ENCODE peak calls at places on chromosomes 4 and X, in six cellular contexts. I is activated CD8-positive, alpha-beta memory T cell treated with anti-CD3 and anti-CD28 coated beads for 1 hour; D is choroid plexus epithelial cell; F is CD4-positive, alpha-beta memory T cell; T is osteoblast; V is stromal cell of bone marrow. U is an unnamed sample.

GRCh38 chr4:53515076-53515475 is 76.2 kb downstream of the LNX1 start:
- DNase-seq in F (no peak), I (no peak), V (peak; percentile 27), D (no peak), T (no peak), U (no peak)

GRCh38 chrX:148535639-148536038 is 35.2 kb downstream of the AFF2 start:
- DNase-seq in V (no peak), I (no peak), D (no peak), T (no peak), F (no peak), U (no peak)

GRCh38 chr4:31741321-31741720 is 1021.2 kb downstream of the PCDH7 start:
- DNase-seq in T (no peak), I (no peak), V (no peak), D (peak; percentile 13), F (no peak), U (no peak)

GRCh38 chr4:92234393-92235176 is 69.2 kb upstream of the GRID2 start:
- DNase-seq in I (no peak), D (peak; percentile 99), F (no peak), T (peak; percentile 32), V (peak; percentile 92), U (no peak)

GRCh38 chr4:155703486-155704227 is 37.0 kb downstream of the GUCY1A1 start:
- DNase-seq in T (no peak), F (no peak), D (no peak), I (no peak), V (peak; percentile 13), U (no peak)

GRCh38 chr4:94523617-94524016 is 71.9 kb downstream of the PDLIM5 start:
- DNase-seq in F (no peak), I (no peak), T (no peak), V (no peak), D (peak; percentile 78), U (no peak)

GRCh38 chr4:87524456-87524855 is 4.7 kb downstream of the SPARCL1 start:
- DNase-seq in F (no peak), T (no peak), D (no peak), V (no peak), I (no peak), U (no peak)

GRCh38 chrX:29043751-29044150 is 456.5 kb downstream of the IL1RAPL1 start:
- DNase-seq in I (no peak), T (no peak), F (no peak), D (no peak), V (no peak), U (no peak)

GRCh38 chr4:138553001-138553845 is 311.1 kb upstream of the SLC7A11 start:
- DNase-seq in T (no peak), I (no peak), V (no peak), F (no peak), D (no peak), U (no peak)

GRCh38 chr4:188903995-188904394 is 764.8 kb downstream of the TRIML1 start:
- DNase-seq in T (no peak), F (no peak), D (no peak), V (no peak), I (no peak), U (no peak)

GRCh38 chrX:78540171-78540570 is 119.0 kb downstream of the RTL3 start:
- DNase-seq in T (no peak), I (no peak), V (no peak), F (no peak), D (peak; percentile 9), U (no peak)

GRCh38 chr4:121138014-121138413 is 26.1 kb downstream of the TNIP3 start:
- DNase-seq in V (no peak), F (no peak), I (no peak), D (no peak), T (no peak), U (no peak)

GRCh38 chrX:109840585-109840984 is 107.5 kb upstream of the ACSL4 start:
- DNase-seq in D (peak; percentile 95), F (no peak), I (no peak), T (peak; percentile 80), V (peak; percentile 87), U (no peak)

GRCh38 chrX:152798945-152799344 is 29.5 kb upstream of the MAGEA6 start:
- DNase-seq in I (no peak), D (no peak), F (no peak), V (no peak), T (no peak), U (no peak)

GRCh38 chrX:6558979-6559378 is 24.1 kb upstream of the VCX3A start:
- DNase-seq in I (no peak), F (no peak), D (no peak), V (no peak), T (no peak), U (no peak)

GRCh38 chr4:165398570-165398969 is 19.8 kb downstream of the CPE start:
- DNase-seq in D (peak; percentile 97), V (no peak), I (no peak), F (no peak), T (no peak), U (peak; percentile 80)

GRCh38 chrX:117985241-117985640 is 131.4 kb downstream of the KLHL13 start:
- DNase-seq in V (no peak), D (no peak), F (no peak), T (no peak), I (no peak), U (peak; percentile 15)

GRCh38 chr4:54784188-54784671 is 126.5 kb downstream of the KIT start:
- DNase-seq in D (peak; percentile 85), F (no peak), I (no peak), V (peak; percentile 84), T (peak; percentile 36), U (no peak)

GRCh38 chrX:106356580-106356979 is 188.5 kb downstream of the PWWP3B start:
- DNase-seq in T (no peak), D (no peak), V (no peak), F (no peak), I (no peak), U (no peak)

GRCh38 chr4:96035727-96036126 is 195.8 kb downstream of the PDHA2 start:
- DNase-seq in I (no peak), T (no peak), V (no peak), F (no peak), D (peak; percentile 59), U (peak; percentile 9)

GRCh38 chrX:78024349-78025108 is 55.1 kb upstream of the PGAM4 start:
- DNase-seq in T (peak; percentile 26), V (no peak), F (peak; percentile 53), D (peak; percentile 15), I (peak; percentile 1), U (peak; percentile 47)

GRCh38 chrX:3549442-3549875 is 164.0 kb downstream of the PRKX start:
- DNase-seq in V (no peak), T (peak; percentile 76), I (no peak), F (no peak), D (peak; percentile 35), U (peak; percentile 16)